ENCODE peak calls at places on chromosomes 11 and 22, in five cellular contexts. One of them, this sample, is unnamed.

GRCh38 chr11:6321961-6322362 is 1.7 kb upstream of the CAVIN3 start:
- DNase-seq in stimulated activated CD4-positive, alpha-beta T cell treated with anti-CD3 and anti-CD28 coated beads, Interleukin-2, amount 100 ng/mL, for 48 hours: no peak
- DNase-seq in iris pigment epithelial cell: peak
- DNase-seq in heart right ventricle: no peak
- DNase-seq in hepatocyte: no peak
- DNase-seq in this sample: no peak

GRCh38 chr11:47413908-47414684 is 5.7 kb downstream of the SLC39A13 start:
- DNase-seq in stimulated activated CD4-positive, alpha-beta T cell treated with anti-CD3 and anti-CD28 coated beads, Interleukin-2, amount 100 ng/mL, for 48 hours: no peak
- DNase-seq in iris pigment epithelial cell: peak
- DNase-seq in heart right ventricle: peak
- DNase-seq in hepatocyte: no peak
- DNase-seq in this sample: peak

GRCh38 chr11:64500176-64501013 is 90.6 kb upstream of the SLC22A12 start:
- DNase-seq in stimulated activated CD4-positive, alpha-beta T cell treated with anti-CD3 and anti-CD28 coated beads, Interleukin-2, amount 100 ng/mL, for 48 hours: no peak
- DNase-seq in iris pigment epithelial cell: no peak
- DNase-seq in heart right ventricle: no peak
- DNase-seq in hepatocyte: no peak
- DNase-seq in this sample: no peak

GRCh38 chr22:24883426-24883825 is 63.1 kb downstream of the LHFPL7 start:
- DNase-seq in stimulated activated CD4-positive, alpha-beta T cell treated with anti-CD3 and anti-CD28 coated beads, Interleukin-2, amount 100 ng/mL, for 48 hours: no peak
- DNase-seq in iris pigment epithelial cell: no peak
- DNase-seq in heart right ventricle: no peak
- DNase-seq in hepatocyte: no peak
- DNase-seq in this sample: no peak

GRCh38 chr11:9003573-9004309 is at the start of gene NRIP3:
- DNase-seq in stimulated activated CD4-positive, alpha-beta T cell treated with anti-CD3 and anti-CD28 coated beads, Interleukin-2, amount 100 ng/mL, for 48 hours: peak
- DNase-seq in iris pigment epithelial cell: peak
- DNase-seq in heart right ventricle: peak
- DNase-seq in hepatocyte: peak
- DNase-seq in this sample: peak

GRCh38 chr11:2377511-2378443 is 667 bp downstream of the CD81 start:
- DNase-seq in stimulated activated CD4-positive, alpha-beta T cell treated with anti-CD3 and anti-CD28 coated beads, Interleukin-2, amount 100 ng/mL, for 48 hours: peak
- DNase-seq in iris pigment epithelial cell: peak
- DNase-seq in heart right ventricle: peak
- DNase-seq in hepatocyte: peak
- DNase-seq in this sample: peak

GRCh38 chr11:75441804-75442132 is 8.8 kb upstream of the KLHL35 start:
- DNase-seq in stimulated activated CD4-positive, alpha-beta T cell treated with anti-CD3 and anti-CD28 coated beads, Interleukin-2, amount 100 ng/mL, for 48 hours: no peak
- DNase-seq in iris pigment epithelial cell: no peak
- DNase-seq in heart right ventricle: no peak
- DNase-seq in hepatocyte: no peak
- DNase-seq in this sample: no peak

GRCh38 chr22:24566899-24567511 is 11.2 kb downstream of the SNRPD3 start:
- DNase-seq in stimulated activated CD4-positive, alpha-beta T cell treated with anti-CD3 and anti-CD28 coated beads, Interleukin-2, amount 100 ng/mL, for 48 hours: no peak
- DNase-seq in iris pigment epithelial cell: peak
- DNase-seq in heart right ventricle: no peak
- DNase-seq in hepatocyte: no peak
- DNase-seq in this sample: peak

GRCh38 chr11:130413383-130414106 is 14.9 kb downstream of the ADAMTS8 start:
- DNase-seq in stimulated activated CD4-positive, alpha-beta T cell treated with anti-CD3 and anti-CD28 coated beads, Interleukin-2, amount 100 ng/mL, for 48 hours: no peak
- DNase-seq in iris pigment epithelial cell: peak
- DNase-seq in heart right ventricle: no peak
- DNase-seq in hepatocyte: no peak
- DNase-seq in this sample: peak

GRCh38 chr11:17572359-17572690 is 25.3 kb downstream of the OTOG start:
- DNase-seq in stimulated activated CD4-positive, alpha-beta T cell treated with anti-CD3 and anti-CD28 coated beads, Interleukin-2, amount 100 ng/mL, for 48 hours: no peak
- DNase-seq in iris pigment epithelial cell: no peak
- DNase-seq in heart right ventricle: no peak
- DNase-seq in hepatocyte: no peak
- DNase-seq in this sample: no peak

GRCh38 chr11:62068730-62069129 is 55.1 kb upstream of the INCENP start:
- DNase-seq in stimulated activated CD4-positive, alpha-beta T cell treated with anti-CD3 and anti-CD28 coated beads, Interleukin-2, amount 100 ng/mL, for 48 hours: no peak
- DNase-seq in iris pigment epithelial cell: no peak
- DNase-seq in heart right ventricle: no peak
- DNase-seq in hepatocyte: no peak
- DNase-seq in this sample: no peak

GRCh38 chr11:73975479-73975757 is 7.2 kb downstream of the UCP2 start:
- DNase-seq in stimulated activated CD4-positive, alpha-beta T cell treated with anti-CD3 and anti-CD28 coated beads, Interleukin-2, amount 100 ng/mL, for 48 hours: no peak
- DNase-seq in iris pigment epithelial cell: no peak
- DNase-seq in heart right ventricle: no peak
- DNase-seq in hepatocyte: no peak
- DNase-seq in this sample: no peak

GRCh38 chr22:18975434-18976196 is 39.5 kb upstream of the PRODH start:
- DNase-seq in stimulated activated CD4-positive, alpha-beta T cell treated with anti-CD3 and anti-CD28 coated beads, Interleukin-2, amount 100 ng/mL, for 48 hours: no peak
- DNase-seq in iris pigment epithelial cell: no peak
- DNase-seq in heart right ventricle: no peak
- DNase-seq in hepatocyte: no peak
- DNase-seq in this sample: no peak

GRCh38 chr11:72812604-72812967 is 1.6 kb upstream of the ATG16L2 start:
- DNase-seq in stimulated activated CD4-positive, alpha-beta T cell treated with anti-CD3 and anti-CD28 coated beads, Interleukin-2, amount 100 ng/mL, for 48 hours: no peak
- DNase-seq in iris pigment epithelial cell: no peak
- DNase-seq in heart right ventricle: no peak
- DNase-seq in hepatocyte: no peak
- DNase-seq in this sample: no peak

GRCh38 chr11:83002522-83002921 is 69.2 kb downstream of the RAB30 start:
- DNase-seq in stimulated activated CD4-positive, alpha-beta T cell treated with anti-CD3 and anti-CD28 coated beads, Interleukin-2, amount 100 ng/mL, for 48 hours: no peak
- DNase-seq in iris pigment epithelial cell: peak
- DNase-seq in heart right ventricle: no peak
- DNase-seq in hepatocyte: no peak
- DNase-seq in this sample: no peak

GRCh38 chr22:45917146-45917545 is 59.8 kb downstream of the WNT7B start:
- DNase-seq in stimulated activated CD4-positive, alpha-beta T cell treated with anti-CD3 and anti-CD28 coated beads, Interleukin-2, amount 100 ng/mL, for 48 hours: no peak
- DNase-seq in iris pigment epithelial cell: no peak
- DNase-seq in heart right ventricle: no peak
- DNase-seq in hepatocyte: no peak
- DNase-seq in this sample: no peak

GRCh38 chr11:111602865-111603632 is 800 bp downstream of the SIK2 start:
- DNase-seq in stimulated activated CD4-positive, alpha-beta T cell treated with anti-CD3 and anti-CD28 coated beads, Interleukin-2, amount 100 ng/mL, for 48 hours: no peak
- DNase-seq in iris pigment epithelial cell: peak
- DNase-seq in heart right ventricle: peak
- DNase-seq in hepatocyte: peak
- DNase-seq in this sample: peak

GRCh38 chr22:36937319-36938027 is 24.0 kb downstream of the CSF2RB start:
- DNase-seq in stimulated activated CD4-positive, alpha-beta T cell treated with anti-CD3 and anti-CD28 coated beads, Interleukin-2, amount 100 ng/mL, for 48 hours: no peak
- DNase-seq in iris pigment epithelial cell: no peak
- DNase-seq in heart right ventricle: no peak
- DNase-seq in hepatocyte: no peak
- DNase-seq in this sample: no peak

GRCh38 chr11:2531987-2532703 is 87.3 kb downstream of the KCNQ1 start:
- DNase-seq in stimulated activated CD4-positive, alpha-beta T cell treated with anti-CD3 and anti-CD28 coated beads, Interleukin-2, amount 100 ng/mL, for 48 hours: no peak
- DNase-seq in iris pigment epithelial cell: no peak
- DNase-seq in heart right ventricle: no peak
- DNase-seq in hepatocyte: no peak
- DNase-seq in this sample: no peak

GRCh38 chr11:79493555-79494171 is 52.8 kb upstream of the TENM4 start:
- DNase-seq in stimulated activated CD4-positive, alpha-beta T cell treated with anti-CD3 and anti-CD28 coated beads, Interleukin-2, amount 100 ng/mL, for 48 hours: peak
- DNase-seq in iris pigment epithelial cell: peak
- DNase-seq in heart right ventricle: peak
- DNase-seq in hepatocyte: peak
- DNase-seq in this sample: peak

GRCh38 chr22:47163876-47164513 is 401.5 kb downstream of the TBC1D22A start:
- DNase-seq in stimulated activated CD4-positive, alpha-beta T cell treated with anti-CD3 and anti-CD28 coated beads, Interleukin-2, amount 100 ng/mL, for 48 hours: no peak
- DNase-seq in iris pigment epithelial cell: no peak
- DNase-seq in heart right ventricle: no peak
- DNase-seq in hepatocyte: no peak
- DNase-seq in this sample: no peak

GRCh38 chr11:14835491-14836105 is 56.4 kb downstream of the CYP2R1 start:
- DNase-seq in stimulated activated CD4-positive, alpha-beta T cell treated with anti-CD3 and anti-CD28 coated beads, Interleukin-2, amount 100 ng/mL, for 48 hours: no peak
- DNase-seq in iris pigment epithelial cell: no peak
- DNase-seq in heart right ventricle: no peak
- DNase-seq in hepatocyte: no peak
- DNase-seq in this sample: no peak

GRCh38 chr11:77197626-77198320 is 69.7 kb downstream of the MYO7A start:
- DNase-seq in stimulated activated CD4-positive, alpha-beta T cell treated with anti-CD3 and anti-CD28 coated beads, Interleukin-2, amount 100 ng/mL, for 48 hours: no peak
- DNase-seq in iris pigment epithelial cell: no peak
- DNase-seq in heart right ventricle: no peak
- DNase-seq in hepatocyte: no peak
- DNase-seq in this sample: no peak